ENCODE peak calls at places on chromosomes 6 and 20, in five cellular contexts. W, D, B, G and X are unnamed samples.

GRCh38 chr20:24529032-24529431 is 59.6 kb downstream of the SYNDIG1 start:
- DNase-seq in G (no peak), W (no peak), D (no peak), B (no peak), X (no peak)

GRCh38 chr6:29722773-29723665 is at the start of gene HLA-F:
- DNase-seq in D (peak), G (peak), W (peak), B (peak), X (peak)

GRCh38 chr6:165811512-165811911 is 148.5 kb upstream of the PDE10A start:
- DNase-seq in G (no peak), B (no peak), D (no peak), W (no peak), X (no peak)

GRCh38 chr6:138323821-138324220 is 53.9 kb upstream of the SMIM28 start:
- DNase-seq in G (no peak), B (no peak), D (no peak), W (no peak), X (no peak)

GRCh38 chr6:84061613-84062398 is 28.2 kb downstream of the MRAP2 start:
- DNase-seq in G (peak), D (peak), B (no peak), W (no peak), X (no peak)

GRCh38 chr6:62541502-62541901 is 255.5 kb upstream of the KHDRBS2 start:
- DNase-seq in D (no peak), G (no peak), W (no peak), B (no peak), X (no peak)

GRCh38 chr20:59836768-59837167 is 96.7 kb downstream of the SYCP2 start:
- DNase-seq in W (no peak), D (peak), B (no peak), G (no peak), X (no peak)

GRCh38 chr6:81326856-81327561 is 425.5 kb downstream of the TENT5A start:
- DNase-seq in W (no peak), D (no peak), B (no peak), G (no peak), X (no peak)

GRCh38 chr6:241331-241865 is 50.9 kb upstream of the DUSP22 start:
- DNase-seq in B (no peak), D (no peak), G (no peak), W (no peak), X (no peak)

GRCh38 chr6:42104807-42105713 is 37.4 kb downstream of the C6orf132 start:
- DNase-seq in D (peak), W (no peak), G (no peak), B (no peak), X (no peak)

GRCh38 chr6:130560231-130560630 is 194.4 kb downstream of the TMEM200A start:
- DNase-seq in W (no peak), G (no peak), D (no peak), B (no peak), X (no peak)

GRCh38 chr6:162203287-162203686 is 524.3 kb downstream of the PRKN start:
- DNase-seq in W (no peak), D (no peak), G (no peak), B (no peak), X (peak)

GRCh38 chr6:97174471-97174870 is 108.5 kb downstream of the MMS22L start:
- DNase-seq in W (no peak), B (no peak), D (no peak), G (no peak), X (no peak)

GRCh38 chr20:25508083-25508770 is 77.1 kb downstream of the NINL start:
- DNase-seq in D (no peak), W (no peak), B (no peak), G (no peak), X (no peak)

GRCh38 chr6:28462401-28462800 is 19.1 kb upstream of the ZSCAN23 start:
- DNase-seq in B (no peak), G (no peak), D (no peak), W (no peak), X (peak)

GRCh38 chr6:63565058-63565726 is 7.1 kb upstream of the LOC128125822 start:
- DNase-seq in W (no peak), D (no peak), B (no peak), G (no peak), X (no peak)

GRCh38 chr20:53208110-53208908 is 236.2 kb downstream of the TSHZ2 start:
- DNase-seq in B (peak), W (no peak), G (peak), D (peak), X (no peak)

GRCh38 chr20:19223640-19224039 is 11.2 kb downstream of the SLC24A3 start:
- DNase-seq in W (no peak), B (no peak), D (no peak), G (no peak), X (no peak)

GRCh38 chr20:53084408-53084997 is 112.3 kb downstream of the TSHZ2 start:
- DNase-seq in D (no peak), G (no peak), B (no peak), W (no peak), X (no peak)

GRCh38 chr20:62219101-62219991 is 732 bp downstream of the HRH3 start:
- DNase-seq in B (peak), G (peak), D (peak), W (no peak), X (peak)

GRCh38 chr20:2820084-2820895 is 4.1 kb downstream of the TMEM239 start:
- DNase-seq in W (no peak), D (peak), B (peak), G (no peak), X (no peak)

GRCh38 chr6:55758156-55758942 is 117.0 kb downstream of the BMP5 start:
- DNase-seq in B (no peak), D (no peak), G (no peak), W (no peak), X (no peak)

GRCh38 chr6:125444234-125444949 is 142.6 kb upstream of the HDDC2 start:
- DNase-seq in D (no peak), B (no peak), G (no peak), W (peak), X (peak)

GRCh38 chr20:58025233-58025632 is 203.2 kb downstream of the ANKRD60 start:
- DNase-seq in B (no peak), D (no peak), G (no peak), W (no peak), X (no peak)

GRCh38 chr20:41142914-41143313 is 5.6 kb downstream of the PLCG1 start:
- DNase-seq in G (no peak), D (no peak), W (peak), B (no peak), X (no peak)

GRCh38 chr6:136085370-136086115 is 164.6 kb downstream of the MTFR2 start:
- DNase-seq in B (no peak), W (no peak), G (peak), D (no peak), X (no peak)

GRCh38 chr6:90406957-90407356 is 110.3 kb upstream of the BACH2 start:
- DNase-seq in B (no peak), D (no peak), W (no peak), G (no peak), X (no peak)

GRCh38 chr20:53643031-53643832 is 49.6 kb upstream of the ZNF217 start:
- DNase-seq in W (no peak), B (no peak), G (no peak), D (no peak), X (no peak)

GRCh38 chr6:54474898-54475297 is 166.7 kb downstream of the TINAG start:
- DNase-seq in D (no peak), B (no peak), G (no peak), W (no peak), X (no peak)

GRCh38 chr20:61170521-61170920 is 81.5 kb upstream of the CDH4 start:
- DNase-seq in G (no peak), W (no peak), D (peak), B (peak), X (no peak)

GRCh38 chr6:42026540-42026939 is 23.8 kb upstream of the TAF8 start:
- DNase-seq in B (no peak), D (no peak), W (no peak), G (no peak), X (no peak)

GRCh38 chr6:81838031-81838430 is 85.5 kb upstream of the TENT5A start:
- DNase-seq in D (no peak), G (peak), W (no peak), B (no peak), X (no peak)

GRCh38 chr6:166592818-166593217 is 6.3 kb upstream of the RAMACL start:
- DNase-seq in G (no peak), B (no peak), D (no peak), W (no peak), X (no peak)

GRCh38 chr20:58112017-58112781 is 116.3 kb downstream of the ANKRD60 start:
- DNase-seq in D (no peak), B (no peak), W (no peak), G (no peak), X (no peak)

GRCh38 chr20:48831702-48832422 is 4.1 kb upstream of the PREX1 start:
- DNase-seq in B (peak), D (no peak), G (no peak), W (peak), X (peak)

GRCh38 chr6:170286246-170286933 is 4.5 kb downstream of the DLL1 start:
- DNase-seq in W (no peak), D (no peak), B (peak), G (peak), X (peak)

GRCh38 chr6:34324738-34325444 is 67.6 kb downstream of the NUDT3 start:
- DNase-seq in B (peak), W (peak), G (no peak), D (peak), X (no peak)

GRCh38 chr20:46974669-46975434 is 80.2 kb downstream of the EYA2 start:
- DNase-seq in G (no peak), W (no peak), D (no peak), B (no peak), X (no peak)

GRCh38 chr20:58752565-58752964 is 60.0 kb downstream of the NPEPL1 start:
- DNase-seq in B (no peak), D (no peak), G (no peak), W (no peak), X (no peak)

DNA sequence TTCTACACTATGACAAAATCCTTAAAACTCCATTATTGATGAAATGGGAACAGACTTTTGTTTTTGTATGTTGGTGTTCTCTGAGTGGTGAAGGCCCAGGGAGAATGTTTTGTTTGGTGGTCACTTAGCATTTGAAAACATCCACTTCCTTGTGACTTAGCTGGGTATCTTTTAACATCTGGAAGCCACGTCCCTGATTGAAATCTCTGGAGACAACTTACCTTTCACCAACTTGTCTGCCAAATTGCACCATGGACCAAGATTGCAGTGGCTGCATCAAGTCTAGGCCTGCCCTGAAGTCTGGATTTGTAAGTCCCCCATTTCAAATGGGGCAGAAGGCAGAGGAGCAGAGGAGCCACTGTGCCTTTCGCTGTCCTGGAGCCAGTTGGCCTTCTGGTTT is 534 bp upstream of the EFCAB8 start:
- DNase-seq in D (peak), B (no peak), G (no peak), W (no peak), X (no peak)
- H3K27ac ChIP-seq in D (peak), B (peak), G (no peak), W (no peak), X (no peak)

GRCh38 chr6:13287104-13287503 is 41.2 kb downstream of the TBC1D7 start:
- DNase-seq in W (no peak), D (no peak), B (no peak), G (no peak), X (no peak)

GRCh38 chr6:13288969-13289391 is 39.4 kb downstream of the TBC1D7 start:
- DNase-seq in G (no peak), W (peak), B (no peak), D (no peak), X (no peak)

GRCh38 chr6:13288481-13288880 is 39.9 kb downstream of the TBC1D7 start:
- DNase-seq in G (no peak), B (no peak), W (no peak), D (no peak), X (no peak)

GRCh38 chr6:13290335-13290734 is 38.0 kb downstream of the TBC1D7 start:
- DNase-seq in W (no peak), B (no peak), G (no peak), D (no peak), X (no peak)

GRCh38 chr6:13289789-13290318 is 38.5 kb downstream of the TBC1D7 start:
- DNase-seq in G (no peak), D (no peak), W (no peak), B (no peak), X (peak)
- H3K4me3 ChIP-seq in G (no peak), D (no peak), W (no peak), B (no peak), X (no peak)

GRCh38 chr20:5678769-5679168 is 71.4 kb upstream of the SHLD1 start:
- DNase-seq in D (no peak), W (no peak), B (no peak), G (no peak), X (no peak)

GRCh38 chr20:5680227-5680626 is 70.0 kb upstream of the SHLD1 start:
- DNase-seq in W (no peak), G (no peak), B (no peak), D (no peak), X (no peak)

GRCh38 chr20:5674176-5674660 is 76.0 kb upstream of the SHLD1 start:
- DNase-seq in D (no peak), W (no peak), G (no peak), B (no peak), X (no peak)

GRCh38 chr20:5675103-5676091 is 74.8 kb upstream of the SHLD1 start:
- DNase-seq in B (no peak), W (no peak), D (no peak), G (no peak), X (no peak)

GRCh38 chr20:5677389-5677788 is 72.8 kb upstream of the SHLD1 start:
- DNase-seq in W (no peak), B (no peak), G (no peak), D (no peak), X (no peak)
- H3K27ac ChIP-seq in W (no peak), B (no peak), G (no peak), D (no peak), X (no peak)

GRCh38 chr20:37358366-37359150 is 12.6 kb downstream of the SRC start:
- DNase-seq in D (no peak), W (peak), G (peak), B (no peak), X (no peak)

GRCh38 chr20:37359836-37360235 is 13.9 kb downstream of the SRC start:
- DNase-seq in W (no peak), B (no peak), G (no peak), D (no peak), X (no peak)

GRCh38 chr20:37360515-37361115 is 14.7 kb downstream of the SRC start:
- DNase-seq in D (no peak), W (no peak), B (no peak), G (peak), X (no peak)

GRCh38 chr20:37357481-37358365 is 11.8 kb downstream of the SRC start:
- DNase-seq in B (no peak), D (no peak), G (peak), W (peak), X (no peak)

DNA sequence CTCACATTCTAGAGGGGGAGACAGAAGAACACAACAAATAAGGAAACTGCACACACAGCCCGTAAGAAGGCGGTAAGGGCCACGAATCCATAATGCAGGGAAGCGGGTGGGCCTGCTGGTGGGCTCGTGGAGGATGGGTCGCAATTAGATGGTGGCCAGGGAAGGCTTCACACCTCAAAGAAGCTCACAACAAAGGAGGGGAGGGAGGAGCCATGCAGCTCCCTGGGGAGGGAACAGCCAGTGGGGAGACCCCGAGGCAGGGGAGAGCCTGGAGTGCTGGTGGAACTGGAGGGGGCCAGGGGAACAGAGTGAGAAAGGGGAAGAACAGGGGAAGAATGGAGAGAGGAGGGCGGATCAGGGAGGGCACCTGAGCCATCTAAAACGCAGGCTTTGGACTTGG is 13.4 kb downstream of the SRC start:
- DNase-seq in W (no peak), G (peak), D (no peak), B (no peak), X (no peak)
- H3K4me3 ChIP-seq in W (no peak), G (no peak), D (no peak), B (no peak), X (no peak)

DNA sequence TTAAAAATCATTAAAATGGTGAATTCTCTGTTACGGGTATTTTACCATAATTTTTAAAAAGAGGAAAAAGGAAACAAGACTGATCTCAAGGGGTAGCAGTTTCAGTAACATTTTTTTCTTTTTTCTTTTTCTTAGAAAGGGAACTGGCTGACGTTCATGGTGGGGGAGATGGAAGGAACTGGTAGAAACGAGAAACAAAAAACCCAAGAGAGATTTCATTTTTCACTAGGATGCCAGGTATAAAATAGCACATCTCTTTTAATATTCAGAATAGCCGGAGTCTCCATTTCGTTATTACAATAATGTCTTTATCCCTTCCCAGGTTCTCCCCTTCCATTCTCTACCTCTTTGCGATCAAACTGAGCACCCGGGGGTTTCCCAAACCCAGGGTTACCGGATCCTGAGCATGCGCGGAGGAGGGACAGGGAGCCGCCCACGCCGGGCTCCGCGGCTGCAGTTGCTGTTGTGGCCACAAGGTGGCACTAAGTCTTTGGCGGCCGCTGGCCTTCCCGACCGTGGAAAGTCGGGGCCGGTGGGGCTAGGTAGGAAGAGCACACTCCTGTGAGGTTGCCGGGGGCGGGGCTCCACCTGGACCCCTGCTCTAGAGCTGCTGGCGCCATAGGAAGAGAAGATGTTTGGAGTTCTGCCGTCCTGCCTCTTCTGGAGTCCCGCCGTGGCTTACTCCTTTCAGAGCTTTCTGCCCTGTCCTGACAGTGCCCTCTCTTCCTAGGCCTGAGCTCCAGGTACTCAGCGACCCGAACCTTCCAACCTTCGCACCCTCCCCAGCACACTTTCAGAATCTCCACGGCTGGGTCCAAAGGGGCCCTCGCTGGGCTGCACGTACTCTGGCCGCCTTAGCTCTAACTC is 146.8 kb downstream of the SH3BGRL2 start:
- DNase-seq in G (peak), W (peak), D (peak), B (peak), X (peak)
- H3K27ac ChIP-seq in G (no peak), W (no peak), D (no peak), B (no peak), X (no peak)

DNA sequence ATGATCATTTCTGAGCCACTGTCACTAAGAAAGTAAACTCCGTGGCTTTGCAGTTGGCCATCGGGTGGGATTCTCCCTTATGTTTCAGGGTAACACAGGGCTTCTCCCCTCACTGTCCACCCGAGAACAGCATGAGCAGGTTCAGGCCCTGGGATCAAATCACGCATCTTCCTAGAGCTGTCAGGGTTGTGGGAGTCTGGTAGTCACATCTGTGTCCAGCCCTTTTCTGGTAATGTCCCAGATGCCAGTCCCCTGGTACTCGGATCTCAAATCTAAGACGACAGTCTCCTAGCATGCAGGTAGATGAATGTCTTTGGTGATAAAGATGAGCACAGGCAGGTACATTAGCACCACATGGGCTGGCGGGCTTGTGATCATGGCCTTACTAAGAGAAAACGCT is 4.8 kb downstream of the PXDC1 start:
- DNase-seq in B (no peak), G (no peak), D (no peak), W (peak), X (no peak)
- H3K4me3 ChIP-seq in B (no peak), G (no peak), D (no peak), W (peak), X (no peak)

GRCh38 chr6:157099912-157100593 is 223.3 kb downstream of the TMEM242 start:
- DNase-seq in D (no peak), G (no peak), W (no peak), B (no peak), X (no peak)
- H3K27ac ChIP-seq in D (no peak), G (no peak), W (no peak), B (no peak), X (no peak)